ENCODE peak calls at places on chromosomes 3 and 15, in nine cellular contexts. J, A, K, E, W, N, V, L and B are unnamed samples. For H3K27me3, the result is how much of the 10 kb centered on the place peaks cover.

GRCh38 chr3:112709929-112710328 is 69.0 kb upstream of the CCDC80 start:
- DNase-seq in J (no peak), A (no peak), K (peak), E (no peak), W (no peak), N (no peak), V (no peak), L (no peak), B (no peak)

GRCh38 chr15:57333487-57333886 is 42.8 kb upstream of the CGNL1 start:
- DNase-seq in J (no peak), A (no peak), K (peak), E (no peak), W (no peak), N (no peak), V (no peak), L (no peak), B (no peak)

GRCh38 chr3:57169872-57170623 is 4.9 kb upstream of the IL17RD start:
- DNase-seq in J (peak), A (peak), K (peak), E (peak), W (peak), N (peak), V (peak), L (no peak), B (peak)

GRCh38 chr3:102078864-102079808 is 229.8 kb downstream of the NFKBIZ start:
- DNase-seq in J (no peak), A (peak), K (no peak), E (no peak), W (peak), N (no peak), V (no peak), L (no peak), B (no peak)

GRCh38 chr15:57158997-57159668 is 217.2 kb upstream of the CGNL1 start:
- DNase-seq in J (no peak), A (no peak), K (no peak), E (no peak), W (no peak), N (no peak), V (no peak), L (no peak), B (no peak)

GRCh38 chr3:46733026-46733800 is 15.5 kb upstream of the PRSS50 start:
- DNase-seq in J (no peak), A (no peak), K (no peak), E (no peak), W (no peak), N (no peak), V (no peak), L (no peak), B (no peak)

GRCh38 chr3:9201895-9202294 is 47.6 kb downstream of the SRGAP3 start:
- DNase-seq in J (no peak), A (no peak), K (no peak), E (peak), W (no peak), N (no peak), V (no peak), L (no peak), B (no peak)

GRCh38 chr3:27805282-27805681 is 83.2 kb upstream of the EOMES start:
- DNase-seq in J (no peak), A (no peak), K (no peak), E (no peak), W (no peak), N (no peak), V (no peak), L (no peak), B (no peak)

GRCh38 chr15:64521726-64522164 is 61.4 kb downstream of the ZNF609 start:
- DNase-seq in J (peak), A (no peak), K (peak), E (peak), W (no peak), N (peak), V (peak), L (no peak), B (no peak)

GRCh38 chr3:159273608-159274007 is 471.8 kb downstream of the MFSD1 start:
- DNase-seq in J (peak), A (no peak), K (peak), E (no peak), W (peak), N (no peak), V (peak), L (no peak), B (peak)

GRCh38 chr15:28876131-28876844 is 9.5 kb upstream of the APBA2 start:
- DNase-seq in J (no peak), A (no peak), K (no peak), E (no peak), W (no peak), N (no peak), V (no peak), L (no peak), B (no peak)

GRCh38 chr15:63157891-63158431 is 684 bp upstream of the RPS27L start:
- DNase-seq in J (peak), A (peak), K (peak), E (peak), W (peak), N (peak), V (peak), L (no peak), B (no peak)

GRCh38 chr3:183486472-183486871 is 58.1 kb upstream of the MCF2L2 start:
- DNase-seq in J (peak), A (no peak), K (no peak), E (no peak), W (no peak), N (no peak), V (no peak), L (no peak), B (no peak)

GRCh38 chr3:81764665-81765064 is 3.2 kb upstream of the GBE1 start:
- DNase-seq in J (no peak), A (no peak), K (no peak), E (no peak), W (no peak), N (no peak), V (no peak), L (no peak), B (no peak)

DNA sequence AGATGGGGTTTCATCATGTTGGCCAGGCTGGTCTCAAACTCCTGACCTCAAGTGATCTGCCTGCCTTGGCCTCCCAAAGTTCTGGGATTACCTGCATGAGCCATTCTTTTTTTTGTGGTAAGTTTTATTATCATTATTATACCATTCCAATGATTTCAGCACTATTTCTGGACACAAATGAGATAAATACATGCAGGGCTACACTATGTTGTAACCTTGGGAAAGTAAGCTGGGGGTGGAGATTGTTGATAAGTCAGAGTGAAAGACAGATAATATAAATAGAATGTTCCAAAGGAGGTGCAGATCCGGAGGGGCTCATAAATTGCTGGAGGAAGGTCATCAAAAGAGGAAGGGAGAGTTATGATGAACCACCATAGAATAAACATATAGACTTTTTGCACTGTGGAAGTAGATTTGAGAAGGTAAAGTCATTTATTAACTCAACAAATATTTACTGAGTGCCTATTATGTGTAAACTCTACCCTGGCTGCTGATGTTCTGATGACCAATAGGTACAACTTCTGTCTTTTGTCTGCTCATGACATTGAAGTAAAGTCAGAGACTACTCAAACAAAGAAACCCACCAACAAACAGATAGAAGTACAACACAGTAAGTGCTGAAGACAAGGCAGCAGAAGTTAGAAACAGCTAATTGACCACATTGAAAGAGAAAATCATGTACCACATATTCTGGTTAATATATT is 478.9 kb upstream of the GOLIM4 start:
- DNase-seq in J (no peak), A (no peak), K (no peak), E (no peak), W (no peak), N (no peak), V (no peak), L (no peak), B (no peak)
- TF ChIP-seq POLR2A in J (no peak), A (no peak), K (no peak), E (no peak), W (no peak), N (no peak), V (no peak), L (no peak), B (no peak)

GRCh38 chr3:37676885-37677284 is 184.8 kb upstream of the CTDSPL start:
- DNase-seq in J (no peak), A (no peak), K (no peak), E (no peak), W (no peak), N (no peak), V (no peak), L (no peak), B (no peak)

GRCh38 chr3:37668831-37669610 is 192.7 kb upstream of the CTDSPL start:
- DNase-seq in J (no peak), A (no peak), K (no peak), E (peak), W (peak), N (no peak), V (peak), L (no peak), B (peak)

GRCh38 chr3:37671926-37672325 is 189.8 kb upstream of the CTDSPL start:
- DNase-seq in J (no peak), A (no peak), K (no peak), E (no peak), W (peak), N (no peak), V (no peak), L (no peak), B (no peak)

GRCh38 chr3:37671000-37671483 is 190.6 kb upstream of the CTDSPL start:
- DNase-seq in J (no peak), A (no peak), K (no peak), E (no peak), W (peak), N (no peak), V (peak), L (no peak), B (no peak)

GRCh38 chr3:37673391-37673790 is 188.3 kb upstream of the CTDSPL start:
- DNase-seq in J (no peak), A (no peak), K (no peak), E (no peak), W (no peak), N (no peak), V (peak), L (no peak), B (no peak)
- H3K27me3 ChIP-seq in J (under half), A (under half), K (under half), E (under half), W (under half), N (under half), V (under half), L (under half), B (under half)

GRCh38 chr3:88997276-88997675 is 110.1 kb upstream of the EPHA3 start:
- DNase-seq in J (no peak), A (no peak), K (no peak), E (no peak), W (no peak), N (no peak), V (no peak), L (no peak), B (no peak)

GRCh38 chr3:88988906-88989305 is 118.5 kb upstream of the EPHA3 start:
- DNase-seq in J (no peak), A (no peak), K (no peak), E (no peak), W (no peak), N (no peak), V (no peak), L (no peak), B (no peak)

GRCh38 chr3:88987786-88988185 is 119.6 kb upstream of the EPHA3 start:
- DNase-seq in J (no peak), A (no peak), K (no peak), E (no peak), W (no peak), N (no peak), V (no peak), L (no peak), B (no peak)

GRCh38 chr3:88986834-88987233 is 120.6 kb upstream of the EPHA3 start:
- DNase-seq in J (no peak), A (no peak), K (peak), E (no peak), W (no peak), N (no peak), V (no peak), L (no peak), B (no peak)

GRCh38 chr3:88991496-88991895 is 115.9 kb upstream of the EPHA3 start:
- DNase-seq in J (no peak), A (no peak), K (peak), E (no peak), W (no peak), N (no peak), V (no peak), L (no peak), B (no peak)
- H3K27ac ChIP-seq in J (no peak), A (no peak), K (no peak), E (no peak), W (no peak), N (no peak), V (no peak), L (no peak), B (no peak)

GRCh38 chr3:117671707-117672318 is 962.2 kb downstream of the TUSC7 start:
- DNase-seq in J (no peak), A (no peak), K (no peak), E (peak), W (no peak), N (no peak), V (peak), L (no peak), B (no peak)

GRCh38 chr3:117665311-117665710 is 955.7 kb downstream of the TUSC7 start:
- DNase-seq in J (no peak), A (no peak), K (no peak), E (no peak), W (peak), N (no peak), V (peak), L (no peak), B (no peak)

GRCh38 chr3:117669761-117670160 is 960.2 kb downstream of the TUSC7 start:
- DNase-seq in J (no peak), A (no peak), K (no peak), E (no peak), W (no peak), N (no peak), V (no peak), L (no peak), B (no peak)

GRCh38 chr3:117666316-117666715 is 956.7 kb downstream of the TUSC7 start:
- DNase-seq in J (no peak), A (no peak), K (no peak), E (no peak), W (no peak), N (no peak), V (no peak), L (no peak), B (no peak)

GRCh38 chr3:117666827-117667226 is 957.2 kb downstream of the TUSC7 start:
- DNase-seq in J (no peak), A (no peak), K (peak), E (no peak), W (no peak), N (no peak), V (no peak), L (no peak), B (no peak)
- TF ChIP-seq POLR2A in J (no peak), A (no peak), K (no peak), E (no peak), W (no peak), N (no peak), V (no peak), L (no peak), B (no peak)

GRCh38 chr3:11603628-11604027 is 40.1 kb downstream of the VGLL4 start:
- DNase-seq in J (no peak), A (no peak), K (peak), E (peak), W (no peak), N (no peak), V (no peak), L (no peak), B (no peak)
- H3K27me3 ChIP-seq in J (under half), A (under half), K (under half), E (under half), W (under half), N (under half), V (under half), L (under half), B (under half)

GRCh38 chr15:89822611-89822950 is 7.9 kb upstream of the ANPEP start:
- DNase-seq in J (no peak), A (no peak), K (no peak), E (no peak), W (no peak), N (no peak), V (no peak), L (no peak), B (no peak)

GRCh38 chr15:89822951-89823701 is 8.5 kb upstream of the ANPEP start:
- DNase-seq in J (no peak), A (no peak), K (peak), E (no peak), W (no peak), N (no peak), V (no peak), L (no peak), B (no peak)

GRCh38 chr15:89823836-89824606 is 9.4 kb upstream of the ANPEP start:
- DNase-seq in J (no peak), A (no peak), K (no peak), E (no peak), W (no peak), N (no peak), V (no peak), L (no peak), B (no peak)

GRCh38 chr15:89820651-89821611 is 6.3 kb upstream of the ANPEP start:
- DNase-seq in J (no peak), A (no peak), K (peak), E (no peak), W (no peak), N (peak), V (no peak), L (no peak), B (no peak)

DNA sequence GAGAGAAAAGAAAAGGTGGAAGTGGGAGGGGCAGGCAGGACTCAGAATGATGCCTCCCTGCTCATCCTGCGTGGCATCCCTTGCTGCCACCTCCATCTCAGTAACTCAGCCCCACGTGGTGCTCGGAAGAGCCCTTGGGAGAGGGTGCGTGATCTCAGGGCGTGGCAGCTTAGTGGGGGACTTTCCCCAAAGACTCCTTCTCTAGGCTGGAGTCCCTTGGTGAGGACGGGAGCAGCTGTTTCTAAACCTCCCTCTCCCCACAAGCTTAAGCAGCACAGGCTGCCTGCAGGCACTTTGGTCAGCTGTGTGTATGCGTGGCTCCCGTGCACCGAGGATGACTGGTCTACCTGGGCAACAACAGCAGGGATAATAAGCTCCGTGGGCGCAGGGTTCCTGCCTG is 7.4 kb upstream of the ANPEP start:
- DNase-seq in J (no peak), A (no peak), K (no peak), E (no peak), W (no peak), N (no peak), V (no peak), L (no peak), B (no peak)
- H3K27ac ChIP-seq in J (no peak), A (no peak), K (no peak), E (no peak), W (no peak), N (no peak), V (no peak), L (no peak), B (no peak)

DNA sequence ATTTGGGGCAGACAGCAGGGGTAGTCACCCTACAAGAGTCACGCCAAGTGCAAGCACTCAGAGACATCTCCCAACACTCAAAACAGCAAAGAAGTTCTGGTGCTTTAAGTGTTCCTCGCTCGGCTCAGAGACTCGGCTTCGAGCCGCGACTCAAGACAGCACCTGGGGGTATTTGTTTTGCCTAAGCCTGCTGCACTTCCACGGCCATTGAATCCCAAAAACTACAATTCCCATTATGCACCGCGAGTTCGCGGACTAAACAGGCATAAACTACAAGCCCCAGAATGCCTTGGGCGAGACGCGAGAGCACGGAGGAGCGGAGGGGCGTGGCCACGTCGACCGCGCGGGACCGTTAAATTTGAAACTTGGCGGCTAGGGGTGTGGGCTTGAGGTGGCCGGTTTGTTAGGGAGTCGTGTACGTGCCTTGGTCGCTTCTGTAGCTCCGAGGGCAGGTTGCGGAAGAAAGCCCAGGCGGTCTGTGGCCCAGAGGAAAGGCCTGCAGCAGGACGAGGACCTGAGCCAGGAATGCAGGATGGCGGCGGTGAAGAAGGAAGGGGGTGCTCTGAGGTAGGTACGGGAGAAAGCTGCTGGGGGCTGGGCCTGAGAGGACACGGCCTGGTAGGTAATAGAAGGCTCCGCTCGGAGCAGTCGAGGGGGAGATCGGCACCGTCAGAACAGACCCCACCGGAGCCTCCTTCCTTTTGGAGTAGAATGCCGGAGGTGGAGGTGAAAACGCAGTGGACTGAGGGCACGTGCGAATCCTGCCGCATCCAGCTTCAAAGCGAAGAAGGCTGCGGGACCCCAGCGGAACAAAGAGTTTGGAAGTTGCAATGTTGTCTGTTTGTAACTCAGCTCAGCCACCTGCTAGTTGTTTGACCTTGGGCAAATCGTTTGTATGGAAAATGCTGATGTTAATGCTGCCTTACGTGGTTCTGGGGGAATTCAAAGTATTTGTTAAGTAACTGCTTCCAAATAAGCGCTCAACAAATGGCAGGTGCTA is at the start of gene BUB1B:
- DNase-seq in J (peak), A (peak), K (peak), E (peak), W (peak), N (peak), V (peak), L (peak), B (peak)
- TF ChIP-seq POLR2A in J (no peak), A (no peak), K (no peak), E (no peak), W (no peak), N (peak), V (no peak), L (no peak), B (no peak)

GRCh38 chr15:43275736-43276562 is 9.2 kb upstream of the TGM5 start:
- DNase-seq in J (no peak), A (peak), K (no peak), E (no peak), W (no peak), N (no peak), V (no peak), L (no peak), B (no peak)

GRCh38 chr15:43274136-43274535 is 7.4 kb upstream of the TGM5 start:
- DNase-seq in J (no peak), A (peak), K (no peak), E (no peak), W (peak), N (no peak), V (peak), L (no peak), B (peak)

GRCh38 chr15:43270113-43270665 is 3.5 kb upstream of the TGM5 start:
- DNase-seq in J (no peak), A (peak), K (no peak), E (no peak), W (no peak), N (no peak), V (no peak), L (no peak), B (no peak)

GRCh38 chr15:43270676-43271306 is 4.1 kb upstream of the TGM5 start:
- DNase-seq in J (no peak), A (peak), K (no peak), E (no peak), W (no peak), N (no peak), V (no peak), L (no peak), B (no peak)

GRCh38 chr15:43273243-43273642 is 6.5 kb upstream of the TGM5 start:
- DNase-seq in J (no peak), A (no peak), K (no peak), E (no peak), W (no peak), N (no peak), V (no peak), L (no peak), B (no peak)
- H3K27me3 ChIP-seq in J (under half), A (under half), K (half or more), E (under half), W (under half), N (under half), V (under half), L (under half), B (under half)

DNA sequence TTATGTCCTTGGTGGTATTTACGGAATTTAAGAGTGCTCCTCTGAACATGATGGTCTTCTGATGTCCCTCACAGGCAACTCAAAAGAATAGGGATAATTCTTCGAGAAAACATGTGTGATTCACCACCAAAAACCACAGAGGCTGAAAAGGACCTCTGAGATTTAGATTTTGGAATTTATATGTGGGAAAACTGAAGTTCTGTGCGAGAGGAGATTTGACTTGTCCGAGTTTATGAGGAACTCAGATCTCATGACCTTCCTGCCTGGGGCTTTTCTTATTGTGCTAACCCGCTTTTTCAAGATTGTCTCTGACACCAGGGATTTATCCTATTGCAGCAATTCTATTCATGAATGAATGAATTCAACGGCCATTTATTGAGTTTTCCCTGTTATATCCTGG is 142.4 kb downstream of the FAM43A start:
- DNase-seq in J (no peak), A (no peak), K (no peak), E (no peak), W (no peak), N (no peak), V (no peak), L (no peak), B (no peak)
- H3K27ac ChIP-seq in J (no peak), A (no peak), K (no peak), E (no peak), W (no peak), N (no peak), V (no peak), L (no peak), B (no peak)